ENCODE peak calls at places on chromosome 3, in four cellular contexts. O is left cardiac atrium, A is T-cell, I is A549. G is an unnamed sample.

GRCh38 chr3:140186421-140186920 is 251.5 kb downstream of the CLSTN2 start:
- ATAC-seq in I (no peak), A (no peak), O (peak), G (no peak)

GRCh38 chr3:75768303-75769017 is 16.9 kb downstream of the ZNF717 start:
- ATAC-seq in A (no peak), O (no peak), I (no peak), G (no peak)

GRCh38 chr3:63349583-63350177 is 71.6 kb downstream of the SYNPR start:
- ATAC-seq in O (peak), I (peak), A (no peak), G (peak)

GRCh38 chr3:185655426-185656320 is 69.6 kb downstream of the SENP2 start:
- ATAC-seq in O (no peak), A (no peak), I (no peak), G (no peak)

GRCh38 chr3:196216681-196217211 is 412 bp downstream of the SLC51A start:
- ATAC-seq in I (no peak), O (no peak), A (no peak), G (no peak)

GRCh38 chr3:44363591-44363990 is 25.0 kb downstream of the TCAIM start:
- ATAC-seq in I (no peak), A (no peak), O (no peak), G (no peak)

GRCh38 chr3:122947086-122947611 is 80.4 kb downstream of the SEMA5B start:
- ATAC-seq in A (no peak), O (no peak), I (no peak), G (no peak)

GRCh38 chr3:189410522-189410921 is 220.7 kb upstream of the TP63 start:
- ATAC-seq in A (no peak), O (no peak), I (no peak), G (no peak)

GRCh38 chr3:40386213-40386612 is 771 bp upstream of the ENTPD3 start:
- ATAC-seq in O (no peak), A (no peak), I (no peak), G (no peak)

GRCh38 chr3:123586131-123586530 is 1.3 kb upstream of the HACD2 start:
- ATAC-seq in O (peak), A (no peak), I (peak), G (peak)

GRCh38 chr3:49629866-49630265 is 44.3 kb upstream of the APEH start:
- ATAC-seq in I (no peak), O (no peak), A (no peak), G (no peak)

GRCh38 chr3:48990636-48991421 is 788 bp downstream of the P4HTM start:
- ATAC-seq in O (peak), A (peak), I (peak), G (no peak)